ENCODE peak calls at places on chromosomes 6 and 20, in eight cellular contexts. S is breast epithelium, U is psoas muscle, N is progenitor cell of endocrine pancreas, O is thyroid gland, Y is Panc1, L is hepatocyte, Q is astrocyte of the spinal cord. C is an unnamed sample.

GRCh38 chr6:166331503-166332133 is 10.7 kb downstream of the SFT2D1 start:
- DNase-seq in S (no peak), N (no peak), Q (no peak), L (no peak), Y (no peak), O (no peak), U (no peak), C (no peak)

GRCh38 chr6:124869412-124869811 is 92.8 kb upstream of the RNF217 start:
- DNase-seq in Y (no peak), S (no peak), U (no peak), Q (no peak), N (no peak), L (no peak), O (no peak), C (no peak)

GRCh38 chr6:39855356-39855995 is 63.3 kb downstream of the DAAM2 start:
- DNase-seq in N (no peak), Q (peak; percentile 23), O (no peak), S (no peak), Y (no peak), L (no peak), U (no peak), C (no peak)

GRCh38 chr20:35010405-35011192 is 54.9 kb downstream of the MYH7B start:
- DNase-seq in U (peak; percentile 11), O (no peak), Y (no peak), N (no peak), Q (no peak), L (no peak), S (no peak), C (no peak)

GRCh38 chr6:160387887-160388286 is 39.7 kb downstream of the SLC22A3 start:
- DNase-seq in U (no peak), L (no peak), O (no peak), Q (no peak), Y (no peak), N (no peak), S (no peak), C (no peak)

GRCh38 chr20:14775778-14776177 is 438.4 kb upstream of the FLRT3 start:
- DNase-seq in O (peak; percentile 78), L (peak; percentile 71), S (no peak), Y (no peak), U (peak; percentile 25), Q (peak; percentile 29), N (no peak), C (peak; percentile 8)

GRCh38 chr20:7770578-7770977 is 169.7 kb downstream of the HAO1 start:
- DNase-seq in Q (peak; percentile 38), Y (no peak), U (no peak), L (no peak), S (no peak), O (no peak), N (no peak), C (no peak)

GRCh38 chr6:110776413-110776812 is 38.9 kb downstream of the CDK19 start:
- DNase-seq in L (no peak), Q (no peak), N (no peak), S (no peak), U (no peak), O (no peak), Y (no peak), C (no peak)

GRCh38 chr20:3796477-3797225 is 541 bp downstream of the CDC25B start:
- DNase-seq in U (no peak), L (no peak), Y (no peak), N (no peak), Q (no peak), O (no peak), S (no peak), C (no peak)

GRCh38 chr6:21438986-21439352 is 154.6 kb upstream of the SOX4 start:
- DNase-seq in N (no peak), Q (no peak), S (no peak), U (no peak), L (no peak), Y (no peak), O (no peak), C (no peak)

GRCh38 chr20:391041-391711 is 10.6 kb downstream of the TRIB3 start:
- DNase-seq in O (no peak), S (no peak), N (no peak), L (no peak), U (no peak), Q (no peak), Y (no peak), C (no peak)

GRCh38 chr6:27078734-27079357 is 168.7 kb upstream of the PRSS16 start:
- DNase-seq in Y (peak; percentile 62), U (no peak), S (no peak), L (peak; percentile 72), Q (peak; percentile 67), O (peak; percentile 52), N (no peak), C (no peak)

GRCh38 chr6:54654376-54654775 is 192.2 kb upstream of the FAM83B start:
- DNase-seq in N (no peak), U (no peak), S (no peak), L (no peak), O (no peak), Q (no peak), Y (no peak), C (no peak)

GRCh38 chr6:148140772-148141557 is 201.7 kb upstream of the SASH1 start:
- DNase-seq in U (no peak), S (no peak), N (no peak), Q (no peak), L (no peak), Y (no peak), O (no peak), C (no peak)

GRCh38 chr6:28399370-28400121 is at the start of gene ZSCAN12:
- DNase-seq in Q (peak; percentile 90), O (peak; percentile 84), U (peak; percentile 85), L (peak; percentile 95), Y (no peak), S (peak; percentile 65), N (peak; percentile 74), C (peak; percentile 48)

GRCh38 chr6:14964486-14964885 is 281.4 kb upstream of the JARID2 start:
- DNase-seq in Y (no peak), L (no peak), N (no peak), U (no peak), S (no peak), O (no peak), Q (no peak), C (no peak)

GRCh38 chr6:27280540-27281000 is 31.5 kb downstream of the POM121L2 start:
- DNase-seq in L (peak; percentile 28), O (no peak), Y (no peak), U (no peak), N (no peak), Q (no peak), S (no peak), C (no peak)

DNA sequence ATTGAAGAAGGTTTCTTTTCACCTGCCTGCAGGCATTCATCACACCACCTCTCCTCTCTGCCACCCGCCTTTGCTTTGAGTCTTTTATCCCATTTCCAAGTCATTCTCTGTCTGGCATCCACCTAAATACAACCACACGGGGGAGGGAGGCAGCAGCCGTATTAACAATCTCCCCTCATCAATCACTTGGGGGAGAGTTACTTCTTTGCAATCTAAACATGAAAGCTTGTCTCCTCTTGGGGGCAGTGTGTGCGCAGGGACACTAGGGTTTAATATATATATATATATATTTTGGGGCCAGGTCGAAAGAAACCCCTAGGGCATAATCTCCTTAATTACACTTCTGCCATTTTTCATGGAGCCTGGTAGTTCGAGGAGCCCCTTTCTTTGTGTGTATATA is 214.5 kb downstream of the TSHZ2 start:
- DNase-seq in U (no peak), S (no peak), L (no peak), N (no peak), Q (no peak), O (no peak), Y (no peak), C (no peak)
- TF ChIP-seq CTCF in U (no peak), S (no peak), L (no peak), N (no peak), Q (no peak), O (no peak), Y (peak; percentile 21), C (peak; percentile 24)

GRCh38 chr20:9035129-9035528 is 33.8 kb upstream of the PLCB4 start:
- DNase-seq in Q (peak; percentile 92), U (no peak), S (no peak), N (no peak), Y (no peak), O (no peak), L (peak; percentile 10), C (peak; percentile 75)

GRCh38 chr20:9038791-9039190 is 30.1 kb upstream of the PLCB4 start:
- DNase-seq in S (no peak), Y (no peak), Q (no peak), O (no peak), U (no peak), L (no peak), N (no peak), C (no peak)

GRCh38 chr20:9032758-9033157 is 36.1 kb upstream of the PLCB4 start:
- DNase-seq in U (no peak), Y (no peak), S (no peak), L (no peak), O (no peak), Q (no peak), N (no peak), C (no peak)

GRCh38 chr20:9040874-9041524 is 27.9 kb upstream of the PLCB4 start:
- DNase-seq in Y (no peak), Q (peak; percentile 55), N (no peak), L (no peak), U (no peak), S (no peak), O (no peak), C (no peak)

DNA sequence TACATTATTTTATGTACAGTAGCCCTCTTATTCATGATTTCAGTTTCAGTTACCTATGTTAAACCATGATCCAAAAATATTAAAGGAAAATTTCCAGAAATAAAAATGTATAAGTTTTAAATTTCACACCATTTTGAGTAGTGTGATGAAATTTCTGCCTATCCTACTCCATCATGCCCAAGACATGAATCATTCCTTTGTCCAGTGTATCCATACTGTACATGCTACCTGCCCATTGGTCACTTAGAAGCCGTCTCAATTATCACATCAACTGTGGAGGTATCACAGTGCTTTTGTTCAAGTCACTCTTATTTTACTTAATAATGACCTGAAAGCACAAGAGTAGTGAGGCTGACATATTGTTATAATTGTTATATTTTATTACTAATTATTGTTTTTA is 32.3 kb upstream of the PLCB4 start:
- DNase-seq in Q (no peak), U (no peak), N (no peak), O (no peak), S (no peak), L (no peak), Y (no peak), C (no peak)
- TF ChIP-seq CTCF in Q (no peak), U (no peak), N (no peak), O (no peak), S (no peak), L (no peak), Y (no peak), C (no peak)

DNA sequence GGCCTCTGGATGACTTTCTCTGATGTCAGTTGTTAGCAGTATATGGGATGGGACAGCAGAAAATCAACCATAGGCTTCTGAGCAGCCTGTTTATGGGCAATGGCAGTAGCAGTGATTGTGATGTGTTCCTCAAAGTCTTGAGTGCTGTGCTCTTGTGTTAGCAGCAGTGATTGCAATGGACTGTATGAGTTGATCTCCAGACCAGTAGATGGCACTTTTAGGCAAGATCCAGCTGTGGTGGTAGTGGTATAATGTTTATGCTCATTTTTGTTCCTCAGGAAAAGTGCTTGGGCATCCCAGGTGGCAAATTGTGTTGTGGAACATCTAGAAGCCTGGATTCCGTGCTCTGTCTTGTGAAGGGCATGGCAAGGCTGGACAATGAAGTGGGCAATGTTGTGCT is 181.6 kb upstream of the SYNCRIP start:
- DNase-seq in Y (no peak), L (no peak), U (no peak), Q (no peak), O (no peak), S (no peak), N (no peak), C (no peak)
- TF ChIP-seq CTCF in Y (no peak), L (no peak), U (no peak), Q (no peak), O (no peak), S (no peak), N (no peak), C (no peak)

GRCh38 chr20:20567712-20568111 is 144.7 kb downstream of the RALGAPA2 start:
- DNase-seq in S (no peak), Q (no peak), U (no peak), N (no peak), O (no peak), L (no peak), Y (no peak), C (no peak)
- TF ChIP-seq CTCF in S (no peak), Q (no peak), U (no peak), N (no peak), O (no peak), L (no peak), Y (no peak), C (no peak)